ENCODE peak calls at places on chromosome 18, in six cellular contexts. N, T, Y, J, P and G are unnamed samples.

GRCh38 chr18:49431563-49431962 is 28.9 kb downstream of the DYM start:
- DNase-seq in N (no peak), Y (no peak), T (peak), J (no peak), P (no peak), G (no peak)

GRCh38 chr18:34594243-34594642 is 115.9 kb upstream of the DTNA start:
- DNase-seq in T (no peak), Y (no peak), P (no peak), N (no peak), J (no peak), G (no peak)

GRCh38 chr18:1487457-1487856 is 582.8 kb downstream of the ADCYAP1 start:
- DNase-seq in J (no peak), P (no peak), Y (no peak), T (no peak), N (no peak), G (no peak)

GRCh38 chr18:60755134-60755533 is 382.6 kb upstream of the MC4R start:
- DNase-seq in N (no peak), T (no peak), P (no peak), Y (no peak), J (no peak), G (no peak)

GRCh38 chr18:23838801-23839366 is 149.6 kb downstream of the LAMA3 start:
- DNase-seq in T (no peak), N (peak), Y (no peak), J (no peak), P (no peak), G (no peak)

GRCh38 chr18:74571895-74572680 is 25.6 kb upstream of the ZNF407 start:
- DNase-seq in Y (no peak), N (no peak), T (no peak), P (no peak), J (no peak), G (no peak)

GRCh38 chr18:61435064-61435652 is 101.9 kb downstream of the CDH20 start:
- DNase-seq in Y (peak), J (peak), P (peak), N (peak), T (peak), G (peak)

GRCh38 chr18:55763298-55763697 is 175.3 kb upstream of the TCF4 start:
- DNase-seq in N (peak), J (no peak), Y (no peak), T (no peak), P (peak), G (no peak)

GRCh38 chr18:62480927-62481326 is 41.9 kb upstream of the ZCCHC2 start:
- DNase-seq in T (no peak), N (no peak), Y (no peak), J (no peak), P (no peak), G (no peak)

DNA sequence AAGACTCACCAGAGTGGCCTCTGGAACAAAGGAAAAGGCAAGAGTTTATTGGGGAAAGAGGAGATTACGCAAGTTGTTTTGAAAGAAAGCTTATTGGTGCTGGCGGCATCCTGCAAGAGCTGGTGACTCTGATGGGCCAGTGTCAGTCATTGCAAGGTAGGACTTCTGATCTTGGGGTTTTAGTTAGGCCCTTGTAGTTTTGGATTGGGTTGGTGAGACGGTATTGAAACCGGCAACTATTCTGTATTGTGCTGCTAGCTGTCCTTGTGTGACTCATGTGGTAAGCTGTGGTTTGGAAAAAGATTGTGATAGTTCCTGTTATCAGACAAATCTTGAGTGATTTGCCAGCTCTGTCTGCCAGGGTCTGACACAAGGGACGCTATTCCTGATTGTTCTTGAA is 159.1 kb upstream of the PIEZO2 start:
- DNase-seq in J (no peak), T (no peak), Y (no peak), N (no peak), P (no peak), G (no peak)
- TF ChIP-seq EZH2phosphoT487 in J (no peak), T (no peak), Y (no peak), N (no peak), P (no peak), G (no peak)

GRCh38 chr18:41875094-41875780 is 79.8 kb upstream of the PIK3C3 start:
- DNase-seq in T (no peak), J (no peak), P (no peak), Y (no peak), N (peak), G (no peak)
- TF ChIP-seq EZH2phosphoT487 in T (no peak), J (no peak), P (no peak), Y (no peak), N (no peak), G (no peak)

DNA sequence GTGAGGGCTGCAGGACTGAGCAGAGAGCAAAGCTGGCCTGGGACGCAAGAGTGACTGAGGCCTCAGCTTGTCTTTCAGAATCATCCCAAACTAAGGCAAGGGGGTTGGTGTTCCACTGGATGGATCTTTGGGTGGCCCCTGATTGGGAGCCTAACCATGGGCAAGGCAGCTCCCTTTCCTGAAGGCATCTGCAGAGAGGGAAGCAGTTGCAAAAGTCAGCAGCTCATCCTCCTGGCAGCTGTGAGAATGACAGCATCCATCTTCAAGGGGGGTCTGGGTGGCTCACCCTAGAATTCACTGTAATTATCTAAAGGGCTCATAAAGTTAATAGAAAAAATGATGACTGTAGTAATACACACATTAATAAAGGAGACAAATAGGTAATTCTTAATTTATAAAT is 46.5 kb upstream of the RAB31 start:
- DNase-seq in T (peak), N (peak), J (peak), P (no peak), Y (no peak), G (no peak)
- TF ChIP-seq EZH2phosphoT487 in T (no peak), N (no peak), J (no peak), P (no peak), Y (no peak), G (no peak)

GRCh38 chr18:13222371-13223281 is 4.1 kb downstream of the LDLRAD4 start:
- DNase-seq in J (peak), Y (no peak), N (peak), P (peak), T (no peak), G (no peak)
- TF ChIP-seq EZH2phosphoT487 in J (no peak), Y (no peak), N (no peak), P (no peak), T (no peak), G (no peak)